ENCODE peak calls at places on chromosomes 1 and 21, in five cellular contexts. V, L, P, R and B are unnamed samples.

GRCh38 chr1:81032973-81033425 is 767.7 kb upstream of the ADGRL2 start:
- DNase-seq in R (no peak), V (no peak), P (no peak), L (no peak), B (no peak)

GRCh38 chr1:93437976-93438605 is 9.8 kb upstream of the FNBP1L start:
- DNase-seq in L (no peak), V (peak), R (no peak), P (no peak), B (no peak)

GRCh38 chr1:47755368-47755990 is 241.7 kb downstream of the TRABD2B start:
- DNase-seq in P (no peak), L (no peak), V (no peak), R (peak), B (no peak)

GRCh38 chr1:79575424-79575823 is 568.9 kb upstream of the ADGRL4 start:
- DNase-seq in R (no peak), V (peak), P (no peak), L (no peak), B (no peak)

GRCh38 chr1:156471496-156472490 is 28.8 kb downstream of the MEF2D start:
- DNase-seq in L (peak), V (no peak), R (peak), P (no peak), B (no peak)

GRCh38 chr1:3593745-3594144 is 17.6 kb downstream of the MEGF6 start:
- DNase-seq in V (no peak), L (no peak), P (no peak), R (no peak), B (no peak)

GRCh38 chr21:46098303-46099141 is 610 bp downstream of the COL6A2 start:
- DNase-seq in P (no peak), V (no peak), R (peak), L (peak), B (peak)

GRCh38 chr1:68442006-68442405 is 7.7 kb downstream of the RPE65 start:
- DNase-seq in P (no peak), L (no peak), R (no peak), V (no peak), B (no peak)

GRCh38 chr21:31558839-31559367 is 100.6 kb upstream of the SOD1 start:
- DNase-seq in L (peak), R (peak), V (peak), P (peak), B (peak)

GRCh38 chr1:15330028-15330427 is 79.7 kb upstream of the EFHD2 start:
- DNase-seq in P (no peak), R (no peak), L (no peak), V (no peak), B (no peak)

GRCh38 chr1:61181016-61181560 is 98.7 kb downstream of the NFIA start:
- DNase-seq in V (no peak), L (no peak), P (no peak), R (no peak), B (no peak)

GRCh38 chr1:97034651-97035050 is 313.1 kb downstream of the PTBP2 start:
- DNase-seq in P (no peak), L (no peak), R (no peak), V (no peak), B (no peak)
- TF ChIP-seq CTCF in P (no peak), L (no peak), R (no peak), V (no peak), B (no peak)

GRCh38 chr1:38028671-38029070 is 16.1 kb downstream of the UTP11 start:
- DNase-seq in L (no peak), V (no peak), P (no peak), R (no peak), B (no peak)
- TF ChIP-seq CTCF in L (no peak), V (no peak), P (no peak), R (no peak), B (no peak)

DNA sequence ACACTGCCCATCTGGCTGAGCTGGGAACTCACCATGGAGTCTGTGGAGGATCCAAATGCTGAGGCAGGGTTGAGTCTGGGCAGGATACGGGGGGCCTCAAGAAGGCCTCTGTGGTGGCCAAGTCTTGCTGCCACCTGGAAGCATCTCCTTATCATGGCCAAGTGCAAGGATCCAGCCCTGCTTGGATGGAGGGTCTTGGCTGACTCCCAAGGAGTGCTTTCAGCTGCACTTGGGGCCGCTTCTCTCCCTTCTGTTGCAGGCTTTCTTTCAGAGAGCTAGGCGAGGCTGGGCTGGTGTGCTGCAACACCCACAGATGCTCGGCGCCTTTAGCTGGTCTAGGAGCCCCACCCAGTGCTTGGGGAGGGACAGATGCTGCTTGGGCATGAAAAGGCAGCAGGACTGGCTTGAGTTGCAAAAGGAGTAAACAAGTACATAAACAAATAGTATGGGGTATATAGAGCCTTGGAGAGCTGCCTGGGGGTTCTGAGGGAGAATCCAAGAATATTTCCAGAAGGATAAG is at the start of gene THEM5:
- DNase-seq in P (no peak), R (no peak), V (no peak), L (no peak), B (no peak)
- TF ChIP-seq CTCF in P (no peak), R (no peak), V (no peak), L (no peak), B (no peak)

DNA sequence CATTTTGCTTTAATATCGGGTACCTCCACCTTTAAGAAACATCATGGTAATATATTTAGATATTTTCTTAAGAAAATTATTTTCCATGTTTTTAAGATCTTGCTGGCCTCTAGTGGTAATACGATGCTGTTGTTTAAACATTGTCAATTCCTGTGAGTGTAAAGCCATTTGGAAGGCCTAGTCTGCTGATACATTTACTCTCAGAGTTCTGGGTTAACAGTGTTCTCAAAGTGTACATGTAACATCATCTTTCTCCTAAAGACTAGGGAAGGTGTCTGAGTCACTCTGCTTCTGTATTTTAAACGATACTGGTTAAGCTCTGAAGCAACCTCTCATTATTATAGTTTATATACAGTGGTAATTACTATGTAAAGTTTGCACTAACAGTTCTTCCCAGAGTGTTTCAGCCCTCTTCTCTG is 189.1 kb downstream of the RASAL2 start:
- DNase-seq in L (no peak), V (peak), P (no peak), R (no peak), B (no peak)
- TF ChIP-seq CTCF in L (peak), V (peak), P (peak), R (peak), B (no peak)

GRCh38 chr1:182787002-182787324 is 2.6 kb upstream of the NPL start:
- DNase-seq in V (no peak), R (no peak), P (no peak), L (no peak), B (no peak)
- TF ChIP-seq CTCF in V (no peak), R (no peak), P (no peak), L (no peak), B (no peak)